ENCODE peak calls at places on chromosome 2, in six cellular contexts. J, Y, C, I, F and X are unnamed samples.

GRCh38 chr2:166091439-166091838 is 36.4 kb downstream of the SCN1A start:
- DNase-seq in F (no peak), C (no peak), I (no peak), Y (no peak), J (no peak), X (no peak)

GRCh38 chr2:136151021-136151971 is 33.3 kb upstream of the CXCR4 start:
- DNase-seq in J (no peak), F (no peak), I (no peak), C (no peak), Y (no peak), X (no peak)

GRCh38 chr2:26352892-26353291 is 6.3 kb upstream of the ADGRF3 start:
- DNase-seq in I (peak), C (no peak), F (no peak), J (no peak), Y (no peak), X (no peak)

GRCh38 chr2:96888082-96889011 is 18.5 kb upstream of the SEMA4C start:
- DNase-seq in J (no peak), C (no peak), Y (peak), F (peak), I (peak), X (no peak)

GRCh38 chr2:216932806-216933579 is 73.1 kb upstream of the TNP1 start:
- DNase-seq in I (no peak), Y (no peak), C (no peak), F (no peak), J (no peak), X (no peak)

GRCh38 chr2:140975237-140975636 is 1155.6 kb downstream of the LRP1B start:
- DNase-seq in C (no peak), I (no peak), F (no peak), Y (no peak), J (no peak), X (no peak)

GRCh38 chr2:100228967-100229366 is 86.6 kb upstream of the AFF3 start:
- DNase-seq in Y (no peak), F (no peak), J (no peak), C (no peak), I (no peak), X (no peak)

GRCh38 chr2:18077724-18078123 is 199.3 kb downstream of the KCNS3 start:
- DNase-seq in Y (no peak), C (no peak), F (no peak), J (peak), I (no peak), X (no peak)

GRCh38 chr2:64404743-64405142 is 49.2 kb upstream of the LGALSL start:
- DNase-seq in J (no peak), I (no peak), C (peak), Y (peak), F (peak), X (no peak)

GRCh38 chr2:109277414-109277813 is 148.4 kb downstream of the SH3RF3 start:
- DNase-seq in C (no peak), Y (no peak), F (no peak), J (no peak), I (no peak), X (no peak)

GRCh38 chr2:63661076-63661475 is 72.3 kb downstream of the MDH1 start:
- DNase-seq in I (no peak), Y (no peak), C (no peak), J (no peak), F (no peak), X (no peak)

GRCh38 chr2:149715005-149715592 is 127.5 kb upstream of the MMADHC start:
- DNase-seq in C (no peak), F (no peak), Y (no peak), J (peak), I (no peak), X (no peak)

GRCh38 chr2:158095269-158095668 is 6.4 kb upstream of the UPP2 start:
- DNase-seq in J (no peak), Y (no peak), I (no peak), F (no peak), C (no peak), X (no peak)

GRCh38 chr2:43276517-43276931 is 50.1 kb upstream of the ZFP36L2 start:
- DNase-seq in J (no peak), F (peak), I (peak), Y (no peak), C (no peak), X (no peak)

GRCh38 chr2:133169527-133169926 is 398.7 kb downstream of the NCKAP5 start:
- DNase-seq in J (no peak), C (no peak), I (no peak), Y (no peak), F (no peak), X (no peak)

GRCh38 chr2:145874466-145874865 is 1354.5 kb upstream of the ZEB2 start:
- DNase-seq in I (no peak), J (peak), C (no peak), Y (no peak), F (no peak), X (no peak)

GRCh38 chr2:62266433-62267038 is 70.6 kb downstream of the B3GNT2 start:
- DNase-seq in J (peak), F (no peak), Y (no peak), I (no peak), C (no peak), X (no peak)

GRCh38 chr2:222305510-222306392 is 7.0 kb upstream of the PAX3 start:
- DNase-seq in F (peak), J (no peak), I (no peak), Y (no peak), C (peak), X (no peak)

GRCh38 chr2:226123307-226123706 is 676.3 kb downstream of the IRS1 start:
- DNase-seq in J (no peak), F (no peak), I (no peak), C (no peak), Y (no peak), X (no peak)

GRCh38 chr2:58871469-58872142 is 630.5 kb upstream of the FANCL start:
- DNase-seq in J (no peak), F (no peak), I (no peak), C (no peak), Y (no peak), X (no peak)

GRCh38 chr2:223314831-223315230 is 262.8 kb downstream of the KCNE4 start:
- DNase-seq in C (no peak), Y (no peak), I (no peak), F (no peak), J (no peak), X (no peak)

GRCh38 chr2:15748736-15749323 is 157.2 kb downstream of the DDX1 start:
- DNase-seq in J (no peak), I (no peak), C (no peak), F (peak), Y (no peak), X (no peak)

GRCh38 chr2:160268382-160268781 is 68.3 kb upstream of the ITGB6 start:
- DNase-seq in J (no peak), F (no peak), Y (no peak), C (no peak), I (no peak), X (no peak)

GRCh38 chr2:160271166-160272086 is 71.4 kb upstream of the ITGB6 start:
- DNase-seq in C (no peak), Y (no peak), I (no peak), J (no peak), F (no peak), X (no peak)

GRCh38 chr2:160269365-160269764 is 69.3 kb upstream of the ITGB6 start:
- DNase-seq in C (no peak), I (no peak), J (no peak), Y (no peak), F (no peak), X (no peak)

GRCh38 chr2:160270571-160271113 is 70.6 kb upstream of the ITGB6 start:
- DNase-seq in I (no peak), Y (no peak), F (no peak), J (peak), C (no peak), X (no peak)

DNA sequence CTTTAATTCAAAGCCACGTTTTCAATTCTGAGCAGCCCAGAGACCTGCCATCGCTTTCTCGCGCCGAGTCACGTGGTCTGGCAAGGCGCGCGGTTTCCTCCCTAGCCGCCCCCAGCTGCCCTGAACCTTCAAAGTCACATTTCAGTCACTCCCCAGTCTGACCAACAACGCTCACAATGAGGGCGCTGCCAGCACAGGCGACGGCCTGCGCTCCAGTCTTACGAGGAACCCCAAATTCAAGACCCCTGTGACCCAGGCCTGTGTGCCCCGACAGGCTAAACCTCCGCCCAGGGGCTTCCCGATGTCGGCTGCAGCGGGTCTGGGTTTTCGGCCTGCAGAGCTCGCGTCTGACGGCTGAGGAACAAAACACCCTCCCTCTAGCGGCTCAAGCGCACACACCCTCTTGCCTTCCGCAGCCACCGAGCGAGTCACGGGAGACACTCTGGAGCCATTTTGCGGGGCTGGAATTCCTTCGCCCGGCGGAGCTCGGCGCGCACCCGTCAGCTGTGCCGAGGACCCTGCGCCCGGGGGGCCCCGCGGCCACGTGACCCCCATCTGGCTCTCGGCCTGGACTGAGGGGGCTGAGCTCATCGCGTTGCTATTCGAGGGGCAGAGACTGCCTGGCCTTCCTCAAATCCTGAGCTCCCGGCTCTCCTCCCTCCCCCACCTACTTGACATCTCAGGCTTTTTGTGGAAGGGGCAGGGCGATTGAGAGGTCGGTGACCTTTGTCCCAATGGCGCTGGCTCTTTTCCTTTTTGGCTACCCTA is 69.9 kb upstream of the ITGB6 start:
- DNase-seq in I (peak), Y (peak), J (peak), F (peak), C (peak), X (peak)
- H3K4me3 ChIP-seq in I (peak), Y (peak), J (peak), F (peak), C (peak), X (peak)

DNA sequence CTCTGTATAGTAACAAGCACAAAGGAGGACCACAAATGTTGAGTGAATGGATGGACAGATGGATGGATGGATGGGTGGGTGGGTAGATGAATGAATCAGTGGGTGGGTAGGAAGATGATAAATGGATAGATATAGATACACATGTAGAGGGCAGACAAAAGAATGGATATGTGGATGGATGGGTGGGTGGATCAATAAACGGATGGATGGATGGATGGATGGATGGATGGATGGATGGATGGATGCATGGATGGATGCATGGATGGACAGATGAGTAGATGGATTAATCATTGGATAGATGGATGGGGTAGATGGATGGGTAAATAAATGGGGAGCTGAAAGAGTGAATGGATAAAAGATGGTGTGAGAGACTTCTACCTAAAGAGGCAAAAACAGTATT is 92.3 kb upstream of the GPR45 start:
- DNase-seq in J (no peak), I (no peak), Y (no peak), C (no peak), F (no peak), X (no peak)
- H3K27ac ChIP-seq in J (no peak), I (no peak), Y (no peak), C (no peak), F (no peak), X (no peak)

DNA sequence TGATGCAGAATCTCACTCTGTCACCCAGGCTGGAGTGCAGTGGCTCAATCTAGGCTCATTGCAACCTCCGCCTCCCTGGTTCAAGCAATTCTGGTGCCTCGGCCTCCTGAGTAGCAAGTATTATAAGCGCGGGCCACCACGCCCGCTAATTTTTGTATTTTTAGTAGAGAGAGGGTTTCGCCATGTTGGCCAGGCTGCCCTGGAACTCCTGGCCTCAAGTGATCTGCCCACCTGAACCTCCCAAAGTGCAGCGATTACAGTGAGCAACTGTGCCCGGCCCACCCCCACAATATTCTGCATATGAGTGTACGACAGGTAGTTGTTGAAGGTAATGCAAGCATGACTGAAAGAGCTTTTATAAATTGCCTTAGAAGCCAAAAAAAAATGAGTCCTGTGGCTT is 1.2 kb downstream of the WDR75 start:
- DNase-seq in Y (no peak), C (no peak), J (no peak), I (no peak), F (no peak), X (peak)
- H3K4me3 ChIP-seq in Y (peak), C (no peak), J (peak), I (peak), F (no peak), X (no peak)

GRCh38 chr2:696463-696862 is 19.3 kb upstream of the TMEM18 start:
- DNase-seq in F (no peak), J (no peak), C (no peak), Y (no peak), I (no peak), X (no peak)
- H3K27ac ChIP-seq in F (no peak), J (no peak), C (no peak), Y (no peak), I (no peak), X (no peak)

GRCh38 chr2:181655519-181655918 is 1.4 kb downstream of the CERKL start:
- DNase-seq in Y (no peak), F (no peak), I (no peak), J (no peak), C (no peak), X (no peak)
- H3K4me3 ChIP-seq in Y (peak), F (no peak), I (no peak), J (no peak), C (peak), X (no peak)